ENCODE peak calls at places on chromosomes 3 and 15, in four cellular contexts. R, P, S and Y are unnamed samples.

GRCh38 chr15:99511529-99511864 is 54.3 kb upstream of the MEF2A start:
- DNase-seq in R (no peak), P (no peak), S (no peak), Y (no peak)

GRCh38 chr15:26314577-26314976 is 451.4 kb upstream of the ATP10A start:
- DNase-seq in R (no peak), P (no peak), S (no peak), Y (no peak)

GRCh38 chr3:128709506-128710210 is 16.3 kb upstream of the RAB7A start:
- DNase-seq in R (no peak), P (no peak), S (no peak), Y (peak; percentile 63)

GRCh38 chr3:151925876-151926275 is 52.4 kb downstream of the SUCNR1 start:
- DNase-seq in R (no peak), P (no peak), S (no peak), Y (peak; percentile 35)

GRCh38 chr3:128273116-128273840 is 120.0 kb downstream of the EEFSEC start:
- DNase-seq in R (peak; percentile 43), P (no peak), S (no peak), Y (no peak)

GRCh38 chr15:99504823-99505551 is 60.8 kb upstream of the MEF2A start:
- DNase-seq in R (no peak), P (no peak), S (no peak), Y (no peak)

GRCh38 chr3:196792771-196793170 is 53.1 kb downstream of the PAK2 start:
- DNase-seq in R (no peak), P (no peak), S (no peak), Y (peak; percentile 95)

GRCh38 chr3:58111513-58112184 is 99.1 kb downstream of the DNASE1L3 start:
- DNase-seq in R (no peak), P (no peak), S (peak; percentile 50), Y (peak; percentile 71)

GRCh38 chr3:53192608-53193007 is 31.6 kb downstream of the PRKCD start:
- DNase-seq in R (no peak), P (no peak), S (no peak), Y (no peak)

GRCh38 chr3:195524171-195524896 is 18.8 kb downstream of the PPP1R2 start:
- DNase-seq in R (no peak), P (no peak), S (no peak), Y (no peak)

GRCh38 chr15:92682772-92683510 is 27.4 kb upstream of the FAM174B start:
- DNase-seq in R (no peak), P (no peak), S (no peak), Y (no peak)

GRCh38 chr15:40217166-40217785 is 21.6 kb upstream of the PAK6 start:
- DNase-seq in R (no peak), P (peak; percentile 68), S (peak; percentile 26), Y (peak; percentile 84)

GRCh38 chr15:72934006-72934405 is 118.3 kb upstream of the NEO1 start:
- DNase-seq in R (no peak), P (no peak), S (no peak), Y (no peak)

GRCh38 chr3:46187876-46188275 is 20.2 kb downstream of the CCR1 start:
- DNase-seq in R (no peak), P (peak; percentile 7), S (no peak), Y (no peak)

GRCh38 chr3:10561162-10561561 is 55.8 kb upstream of the ATP2B2 start:
- DNase-seq in R (peak; percentile 17), P (no peak), S (no peak), Y (no peak)

GRCh38 chr3:190319660-190320059 is 2.6 kb downstream of the CLDN1 start:
- DNase-seq in R (no peak), P (no peak), S (no peak), Y (no peak)

GRCh38 chr3:151203053-151203420 is at the start of gene GPR171:
- DNase-seq in R (no peak), P (no peak), S (peak; percentile 33), Y (no peak)

GRCh38 chr3:183122257-183122932 is 23.1 kb upstream of the MCCC1 start:
- DNase-seq in R (no peak), P (peak; percentile 38), S (no peak), Y (peak; percentile 65)

GRCh38 chr3:159796226-159796625 is 192.4 kb upstream of the IL12A start:
- DNase-seq in R (no peak), P (no peak), S (no peak), Y (no peak)

GRCh38 chr15:66748320-66748779 is 46.3 kb downstream of the SMAD6 start:
- DNase-seq in R (no peak), P (no peak), S (no peak), Y (no peak)

GRCh38 chr3:164539215-164539614 is 539.1 kb downstream of the SI start:
- DNase-seq in R (no peak), P (no peak), S (no peak), Y (no peak)

GRCh38 chr15:69045810-69046209 is 31.3 kb downstream of the NOX5 start:
- DNase-seq in R (no peak), P (no peak), S (no peak), Y (peak; percentile 37)

GRCh38 chr3:99128740-99129505 is 227.4 kb upstream of the DCBLD2 start:
- DNase-seq in R (no peak), P (peak; percentile 79), S (no peak), Y (no peak)

GRCh38 chr15:90629217-90629616 is 87.9 kb upstream of the BLM start:
- DNase-seq in R (no peak), P (no peak), S (no peak), Y (no peak)

GRCh38 chr3:129507181-129507831 is 21.1 kb upstream of the RHO start:
- DNase-seq in R (no peak), P (no peak), S (no peak), Y (no peak)

GRCh38 chr15:25784141-25784540 is 79.0 kb downstream of the ATP10A start:
- DNase-seq in R (no peak), P (no peak), S (no peak), Y (no peak)

GRCh38 chr3:115517457-115518050 is 105.8 kb upstream of the GAP43 start:
- DNase-seq in R (no peak), P (no peak), S (no peak), Y (no peak)

GRCh38 chr15:92808611-92809063 is 91.5 kb upstream of the CHD2 start:
- DNase-seq in R (no peak), P (no peak), S (no peak), Y (no peak)

GRCh38 chr3:15606434-15606891 is 4.9 kb downstream of the BTD start:
- DNase-seq in R (no peak), P (no peak), S (no peak), Y (no peak)

GRCh38 chr3:15614958-15615357 is 13.4 kb downstream of the BTD start:
- DNase-seq in R (no peak), P (no peak), S (no peak), Y (no peak)

GRCh38 chr3:15612001-15612400 is 10.5 kb downstream of the BTD start:
- DNase-seq in R (no peak), P (no peak), S (no peak), Y (no peak)

GRCh38 chr3:15611018-15611417 is 9.5 kb downstream of the BTD start:
- DNase-seq in R (no peak), P (no peak), S (no peak), Y (no peak)

GRCh38 chr3:15610083-15610482 is 8.5 kb downstream of the BTD start:
- DNase-seq in R (no peak), P (peak; percentile 21), S (no peak), Y (no peak)
- TF ChIP-seq JUND in R (no peak), P (no peak), S (no peak), Y (no peak)

GRCh38 chr15:88028024-88028423 is 228.5 kb downstream of the NTRK3 start:
- DNase-seq in R (peak; percentile 50), P (no peak), S (no peak), Y (no peak)
- TF ChIP-seq JUND in R (no peak), P (no peak), S (no peak), Y (no peak)

GRCh38 chr3:47762233-47762632 is 19.5 kb downstream of the SMARCC1 start:
- DNase-seq in R (no peak), P (no peak), S (no peak), Y (no peak)
- TF ChIP-seq JUND in R (no peak), P (no peak), S (no peak), Y (no peak)

DNA sequence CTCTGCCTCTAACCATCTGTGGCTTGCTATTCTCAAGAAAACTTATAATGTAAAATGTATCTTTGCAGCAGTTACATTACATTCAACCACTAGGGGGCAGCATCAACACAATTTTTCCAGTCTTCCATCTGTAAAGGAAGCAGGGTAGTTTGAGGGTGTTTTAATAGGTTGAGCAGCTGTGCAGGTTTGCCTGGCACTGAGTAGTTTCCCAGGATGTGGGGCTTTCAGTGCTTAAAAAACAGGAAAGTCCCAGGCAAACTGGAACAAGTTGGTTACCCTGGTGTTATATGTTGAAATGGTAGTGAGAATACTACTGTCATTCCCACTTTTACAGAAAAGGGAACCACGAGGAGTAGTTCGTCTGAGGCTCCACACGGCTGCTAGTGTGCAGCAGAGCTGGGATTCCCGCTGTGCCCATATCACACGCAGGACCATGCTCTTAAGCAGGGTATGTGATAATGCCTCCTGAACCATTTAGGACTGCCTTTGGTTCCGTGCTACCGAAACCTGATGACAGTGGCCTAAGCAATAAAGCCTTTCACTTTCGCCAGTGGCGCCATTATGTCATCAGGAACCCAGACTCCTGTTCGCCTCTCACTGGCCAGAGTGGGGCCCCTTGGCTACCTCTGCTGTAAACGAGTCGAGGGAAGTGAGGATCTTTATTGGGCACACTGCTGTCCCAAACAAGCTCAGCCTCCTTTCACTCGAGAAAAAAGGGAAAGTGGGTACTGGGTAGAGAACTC is 64.7 kb upstream of the ZBTB38 start:
- DNase-seq in R (peak; percentile 68), P (peak; percentile 51), S (peak; percentile 64), Y (peak; percentile 58)
- TF ChIP-seq JUND in R (no peak), P (no peak), S (no peak), Y (no peak)

DNA sequence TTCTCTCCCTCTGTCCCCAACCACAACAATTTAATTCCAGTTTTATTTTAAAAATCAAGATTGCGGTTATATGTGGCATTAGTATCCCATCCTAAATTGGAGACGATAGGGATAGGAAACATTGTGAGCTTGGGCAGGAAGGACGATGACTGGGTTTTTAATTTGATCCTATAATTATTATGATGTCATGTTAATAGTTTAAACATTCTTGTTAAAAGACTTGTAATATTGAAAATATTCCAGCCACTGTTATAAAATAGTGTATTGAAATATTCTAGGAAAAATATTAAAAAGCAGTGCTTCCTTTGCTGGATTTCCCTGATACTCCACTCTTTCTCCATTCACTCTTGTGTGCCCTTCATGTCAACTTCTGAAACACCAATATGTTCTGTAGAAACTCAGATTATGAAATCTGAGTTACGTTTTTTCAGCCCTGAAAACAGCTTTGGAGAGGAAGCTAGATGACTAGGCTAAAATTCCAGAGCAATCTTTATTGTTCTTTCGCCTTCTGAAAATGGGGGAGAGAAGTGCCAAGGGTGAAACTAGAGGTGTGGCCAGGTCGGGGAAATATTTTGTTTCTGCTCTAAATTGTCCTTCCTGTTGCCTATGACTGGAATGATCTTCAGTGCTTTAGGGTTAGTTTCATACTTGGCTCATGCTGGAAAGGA is 46.1 kb upstream of the MAP3K13 start:
- DNase-seq in R (no peak), P (no peak), S (no peak), Y (no peak)
- TF ChIP-seq JUND in R (no peak), P (no peak), S (no peak), Y (no peak)

GRCh38 chr3:82044918-82045715 is 283.7 kb upstream of the GBE1 start:
- DNase-seq in R (no peak), P (no peak), S (no peak), Y (no peak)
- TF ChIP-seq JUND in R (no peak), P (no peak), S (no peak), Y (no peak)

GRCh38 chr3:177441281-177441812 is 244.1 kb upstream of the TBL1XR1 start:
- DNase-seq in R (no peak), P (no peak), S (no peak), Y (no peak)
- TF ChIP-seq JUND in R (no peak), P (no peak), S (no peak), Y (no peak)